ENCODE peak calls at places on chromosomes 4 and X, in six cellular contexts. P is HepG2, V is SK-N-SH, A is K562, R is H1, C is GM12878. F is an unnamed sample.

GRCh38 chrX:51148848-51149247 is 183.8 kb upstream of the NUDT10 start:
- DNase-seq in P (no peak), R (peak; percentile 44), C (no peak), V (no peak), A (no peak), F (peak; percentile 12)

GRCh38 chrX:119486745-119487144 is 18.5 kb downstream of the SLC25A5 start:
- DNase-seq in C (no peak), V (no peak), A (no peak), R (no peak), P (no peak), F (no peak)

GRCh38 chr4:112908511-112908910 is 140.9 kb upstream of the ANK2 start:
- DNase-seq in C (no peak), A (no peak), R (no peak), P (no peak), V (no peak), F (no peak)

GRCh38 chrX:144896323-144896722 is 351.0 kb upstream of the SPANXN1 start:
- DNase-seq in P (no peak), V (peak; percentile 2), C (no peak), R (no peak), A (no peak), F (no peak)

GRCh38 chr4:124279741-124280140 is 432.8 kb downstream of the ANKRD50 start:
- DNase-seq in C (no peak), A (no peak), R (no peak), P (no peak), V (peak; percentile 22), F (no peak)

GRCh38 chr4:92953462-92953861 is 649.7 kb downstream of the GRID2 start:
- DNase-seq in V (no peak), P (no peak), C (no peak), A (no peak), R (no peak), F (no peak)

GRCh38 chr4:151012836-151013235 is 2.2 kb downstream of the LRBA start:
- DNase-seq in A (no peak), P (no peak), R (no peak), V (no peak), C (no peak), F (no peak)

GRCh38 chrX:134431894-134432293 is 28.1 kb upstream of the HPRT1 start:
- DNase-seq in P (no peak), R (no peak), V (no peak), C (no peak), A (no peak), F (no peak)

GRCh38 chrX:119234931-119235555 is 1.0 kb upstream of the PGRMC1 start:
- DNase-seq in C (no peak), R (no peak), A (no peak), P (no peak), V (no peak), F (no peak)

GRCh38 chr4:152776352-152776751 is 3.2 kb downstream of the TIGD4 start:
- DNase-seq in V (no peak), P (no peak), A (no peak), C (no peak), R (no peak), F (no peak)

GRCh38 chrX:155065035-155065734 is 5.8 kb downstream of the CMC4 start:
- DNase-seq in C (no peak), A (no peak), V (no peak), P (no peak), R (no peak), F (no peak)

DNA sequence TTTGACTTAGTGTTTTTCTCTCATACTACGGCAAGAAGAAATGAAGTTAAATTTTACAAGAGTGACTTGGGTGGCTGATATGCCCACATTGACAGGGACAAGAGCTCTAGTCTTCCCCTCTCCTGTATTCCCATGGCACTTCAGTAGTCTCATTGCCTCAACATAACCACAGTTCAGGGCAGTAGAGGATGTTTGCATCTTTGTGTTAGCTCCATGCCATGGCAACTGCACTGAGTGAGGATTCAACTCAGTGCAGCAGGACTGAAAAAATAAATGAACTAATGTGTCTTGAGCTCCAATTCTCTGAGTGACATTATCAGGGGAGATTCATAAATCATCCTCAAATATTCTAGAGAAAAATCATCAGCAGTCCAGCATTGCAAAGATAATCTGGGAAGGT is 78.8 kb downstream of the TET2 start:
- DNase-seq in V (no peak), C (no peak), A (no peak), R (no peak), P (no peak), F (no peak)
- TF ChIP-seq CHD2 in V (no peak), C (no peak), A (no peak), R (no peak), P (no peak), F (no peak)

GRCh38 chr4:25070512-25070911 is 39.8 kb upstream of the LGI2 start:
- DNase-seq in P (no peak), V (no peak), C (no peak), R (no peak), A (no peak), F (no peak)

GRCh38 chr4:25075851-25076250 is 45.1 kb upstream of the LGI2 start:
- DNase-seq in A (no peak), P (no peak), R (no peak), C (no peak), V (no peak), F (no peak)

GRCh38 chr4:25076625-25077413 is 46.1 kb upstream of the LGI2 start:
- DNase-seq in C (no peak), R (no peak), A (no peak), P (no peak), V (no peak), F (no peak)

GRCh38 chr4:25078523-25078922 is 47.8 kb upstream of the LGI2 start:
- DNase-seq in V (no peak), P (no peak), R (no peak), C (no peak), A (no peak), F (no peak)

GRCh38 chr4:25075129-25075528 is 44.4 kb upstream of the LGI2 start:
- DNase-seq in A (no peak), R (no peak), C (no peak), P (no peak), V (no peak), F (no peak)
- TF ChIP-seq CHD2 in A (no peak), R (no peak), C (no peak), P (no peak), V (no peak), F (no peak)

GRCh38 chr4:17323619-17324400 is 188.1 kb downstream of the QDPR start:
- DNase-seq in C (no peak), V (no peak), R (no peak), P (no peak), A (no peak), F (no peak)

GRCh38 chr4:17325098-17325497 is 186.8 kb downstream of the QDPR start:
- DNase-seq in A (no peak), P (no peak), R (no peak), V (no peak), C (no peak), F (no peak)

GRCh38 chr4:17327587-17327986 is 184.3 kb downstream of the QDPR start:
- DNase-seq in P (no peak), V (no peak), A (no peak), C (no peak), R (no peak), F (no peak)

GRCh38 chr4:17324431-17324830 is 187.5 kb downstream of the QDPR start:
- DNase-seq in C (no peak), V (peak; percentile 59), A (peak; percentile 58), R (peak; percentile 72), P (peak; percentile 12), F (peak; percentile 18)

DNA sequence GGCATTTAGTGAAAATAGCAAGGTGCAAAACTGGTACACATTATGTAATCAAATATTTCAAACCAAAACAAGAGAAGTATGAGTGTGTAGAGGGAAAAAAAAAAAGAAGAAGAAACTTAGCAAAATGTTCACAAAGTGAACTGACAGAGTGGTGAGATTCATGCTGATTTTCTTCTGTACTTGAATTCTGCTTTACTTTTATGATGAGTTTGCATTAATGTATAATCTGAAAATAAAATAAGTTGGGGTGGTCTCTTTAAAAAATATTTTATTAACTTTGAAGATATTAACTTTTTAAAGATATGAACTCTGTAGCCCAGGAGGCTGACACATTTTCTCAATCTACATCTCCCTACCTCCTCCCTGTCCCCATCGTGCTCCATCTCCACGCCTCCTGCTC is 185.1 kb downstream of the QDPR start:
- DNase-seq in C (no peak), A (no peak), V (no peak), R (no peak), P (no peak), F (no peak)
- TF ChIP-seq CHD2 in C (no peak), A (no peak), V (no peak), R (no peak), P (no peak), F (no peak)

DNA sequence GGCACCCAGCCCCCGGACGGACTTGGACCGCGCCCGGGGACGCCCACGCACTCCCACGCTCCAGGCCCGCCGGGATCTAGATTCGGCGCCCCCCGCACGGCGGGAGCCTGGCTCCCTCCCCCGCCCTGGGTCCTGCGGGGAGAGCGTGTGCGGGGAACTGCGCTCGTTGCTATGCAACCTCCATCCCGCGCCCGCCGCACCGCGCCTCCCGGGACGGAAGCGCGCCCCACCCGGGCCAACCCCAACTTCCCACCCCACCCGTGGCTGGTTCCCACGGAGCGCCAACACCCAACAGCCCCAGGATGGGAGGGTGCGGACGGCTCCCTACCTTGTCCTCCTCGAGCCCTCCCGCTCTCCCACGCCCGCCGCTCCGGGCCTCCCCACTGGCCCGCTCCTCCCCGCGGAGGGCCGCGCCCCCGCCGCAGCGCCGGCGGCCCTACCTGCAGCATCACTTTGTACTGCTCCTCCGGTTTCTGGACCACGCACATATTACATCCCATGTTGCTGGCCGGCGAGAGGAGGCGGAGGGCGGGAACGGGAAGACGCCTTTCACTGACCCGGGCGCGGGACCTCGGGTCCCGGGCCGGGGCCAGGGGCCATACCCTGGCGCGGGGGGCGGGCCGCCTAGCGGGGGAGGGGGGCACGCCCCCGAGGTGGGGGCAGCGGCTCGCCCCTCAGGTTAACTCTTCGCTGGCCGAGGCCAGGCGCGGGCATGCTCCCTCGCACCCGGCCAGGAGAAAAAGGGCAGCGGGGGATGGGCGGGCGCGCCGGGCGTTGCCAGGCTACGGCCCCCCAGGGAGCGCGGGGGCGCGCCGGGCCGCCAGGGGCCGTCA is at the start of gene PDZD4:
- DNase-seq in C (no peak), P (no peak), A (no peak), R (peak; percentile 67), V (peak; percentile 74), F (no peak)
- TF ChIP-seq CHD2 in C (no peak), P (no peak), A (no peak), R (no peak), V (no peak), F (no peak)

GRCh38 chrX:108130889-108131288 is 39.3 kb downstream of the ATG4A start:
- DNase-seq in C (no peak), A (no peak), R (no peak), P (no peak), V (no peak), F (no peak)

GRCh38 chrX:108126661-108127060 is 35.1 kb downstream of the ATG4A start:
- DNase-seq in C (no peak), V (no peak), A (no peak), R (no peak), P (no peak), F (no peak)

GRCh38 chrX:108134724-108135123 is 43.1 kb downstream of the ATG4A start:
- DNase-seq in V (no peak), P (no peak), C (no peak), R (peak; percentile 49), A (no peak), F (no peak)

GRCh38 chrX:108132034-108132433 is 40.5 kb downstream of the ATG4A start:
- DNase-seq in R (no peak), C (no peak), V (no peak), P (no peak), A (no peak), F (no peak)

GRCh38 chrX:108131471-108131870 is 39.9 kb downstream of the ATG4A start:
- DNase-seq in C (no peak), V (no peak), P (no peak), R (no peak), A (peak; percentile 5), F (peak; percentile 49)
- TF ChIP-seq CHD2 in C (no peak), V (no peak), P (no peak), R (no peak), A (no peak), F (no peak)